ENCODE peak calls at places on chromosomes 13 and 19, in four cellular contexts. U, E, A and N are unnamed samples.

GRCh38 chr13:47426126-47426849 is 529.4 kb upstream of the HTR2A start:
- DNase-seq in U (peak; percentile 2), E (peak; percentile 74), A (no peak), N (no peak)

GRCh38 chr13:24529478-24529877 is 16.9 kb upstream of the PARP4 start:
- DNase-seq in U (no peak), E (no peak), A (no peak), N (no peak)

GRCh38 chr19:52665529-52665928 is 27.4 kb upstream of the ZNF83 start:
- DNase-seq in U (peak; percentile 21), E (peak; percentile 75), A (no peak), N (no peak)

GRCh38 chr13:48210178-48210577 is 22.8 kb upstream of the ITM2B start:
- DNase-seq in U (peak; percentile 86), E (peak; percentile 89), A (no peak), N (no peak)

GRCh38 chr19:13838071-13838942 is 38.6 kb upstream of the NANOS3 start:
- DNase-seq in U (no peak), E (no peak), A (no peak), N (no peak)

GRCh38 chr13:73140804-73141203 is 82.0 kb downstream of the KLF5 start:
- DNase-seq in U (no peak), E (no peak), A (no peak), N (no peak)

GRCh38 chr19:58047672-58048071 is 11.4 kb upstream of the ZNF135 start:
- DNase-seq in U (no peak), E (no peak), A (no peak), N (no peak)

GRCh38 chr13:66513728-66514127 is 716.4 kb downstream of the PCDH9 start:
- DNase-seq in U (no peak), E (peak; percentile 81), A (no peak), N (no peak)

GRCh38 chr13:112764028-112764427 is 74.2 kb downstream of the ATP11A start:
- DNase-seq in U (no peak), E (no peak), A (no peak), N (no peak)

GRCh38 chr19:22422220-22422619 is at the start of gene ZNF98:
- DNase-seq in U (no peak), E (no peak), A (no peak), N (no peak)

GRCh38 chr13:22883961-22884360 is 296.8 kb upstream of the SGCG start:
- DNase-seq in U (no peak), E (no peak), A (no peak), N (no peak)

GRCh38 chr19:2611483-2612464 is 90.7 kb downstream of the GNG7 start:
- DNase-seq in U (no peak), E (no peak), A (no peak), N (no peak)

GRCh38 chr19:40141546-40141945 is 49.7 kb upstream of the MAP3K10 start:
- DNase-seq in U (no peak), E (no peak), A (no peak), N (no peak)

GRCh38 chr13:77048592-77048991 is 21.6 kb upstream of the FBXL3 start:
- DNase-seq in U (no peak), E (no peak), A (no peak), N (no peak)

GRCh38 chr13:97627566-97627965 is 193.6 kb downstream of the RAP2A start:
- DNase-seq in U (peak; percentile 18), E (peak; percentile 87), A (no peak), N (no peak)

GRCh38 chr13:48318714-48319457 is 15.3 kb downstream of the RB1 start:
- DNase-seq in U (no peak), E (no peak), A (peak; percentile 40), N (no peak)

GRCh38 chr13:74871671-74872070 is 610.3 kb downstream of the TBC1D4 start:
- DNase-seq in U (no peak), E (no peak), A (no peak), N (no peak)

GRCh38 chr19:13795595-13796300 is 505 bp downstream of the ZSWIM4 start:
- DNase-seq in U (no peak), E (peak; percentile 46), A (peak; percentile 24), N (peak; percentile 67)

GRCh38 chr19:58557253-58558065 is 952 bp downstream of the UBE2M start:
- DNase-seq in U (no peak), E (no peak), A (no peak), N (no peak)

GRCh38 chr13:57627663-57628062 is 3.9 kb upstream of the PCDH17 start:
- DNase-seq in U (no peak), E (peak; percentile 27), A (no peak), N (no peak)

GRCh38 chr13:46475586-46475991 is 77.4 kb upstream of the LRCH1 start:
- DNase-seq in U (no peak), E (peak; percentile 45), A (no peak), N (no peak)

GRCh38 chr13:60583196-60583908 is 186.3 kb downstream of the TDRD3 start:
- DNase-seq in U (no peak), E (peak; percentile 85), A (no peak), N (no peak)
- TF ChIP-seq CTCF in U (no peak), E (no peak), A (no peak), N (no peak)

DNA sequence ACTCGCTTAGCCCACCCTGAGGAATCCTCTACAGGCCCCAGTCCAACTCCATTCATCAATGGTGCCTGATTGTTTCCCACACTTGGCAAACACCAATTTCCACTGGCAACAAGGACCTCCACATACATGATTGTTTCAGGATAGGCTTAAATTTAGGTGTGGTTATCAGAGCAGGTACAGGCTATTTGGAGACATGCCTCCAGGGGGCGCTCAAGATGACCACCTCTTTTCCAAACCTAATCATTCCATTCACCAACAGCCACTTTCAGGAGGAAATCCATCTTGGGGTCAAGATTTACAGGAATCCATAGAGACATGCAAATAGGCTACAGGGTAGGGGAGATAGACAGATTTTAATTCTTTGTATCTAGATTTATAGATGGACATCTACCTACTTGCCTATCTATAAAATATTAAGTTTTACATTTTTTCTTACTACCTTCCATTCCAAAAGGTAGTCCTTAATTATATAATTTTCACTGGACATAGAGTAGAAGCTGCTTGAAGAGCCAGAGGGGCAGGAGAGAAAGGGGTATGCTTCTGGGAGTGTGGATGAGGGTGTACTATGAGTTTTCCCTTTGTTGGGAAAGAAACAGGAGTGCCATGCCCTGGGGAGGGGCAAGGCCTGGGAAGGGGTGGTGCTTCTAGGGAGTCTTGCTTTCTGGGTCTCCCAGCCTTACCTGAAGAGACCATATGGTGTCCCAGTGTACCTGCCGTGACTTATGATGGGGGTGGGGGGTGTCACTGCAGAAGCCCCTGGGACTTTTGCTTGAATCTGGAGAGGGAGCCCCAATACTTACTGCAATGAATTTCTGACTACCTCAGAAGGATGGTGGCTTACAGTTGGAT is 14.1 kb upstream of the PCDH8 start:
- DNase-seq in U (peak; percentile 54), E (no peak), A (peak; percentile 36), N (peak; percentile 43)
- TF ChIP-seq CTCF in U (peak; percentile 64), E (peak; percentile 24), A (peak; percentile 70), N (peak; percentile 33)

GRCh38 chr13:99386911-99387788 is 80.0 kb upstream of the GPR183 start:
- DNase-seq in U (peak; percentile 10), E (no peak), A (peak; percentile 92), N (peak; percentile 84)
- TF ChIP-seq CTCF in U (peak; percentile 19), E (peak; percentile 55), A (peak; percentile 99), N (peak; percentile 93)

GRCh38 chr13:51449018-51449417 is 3.8 kb downstream of the INTS6 start:
- DNase-seq in U (no peak), E (no peak), A (no peak), N (no peak)

DNA sequence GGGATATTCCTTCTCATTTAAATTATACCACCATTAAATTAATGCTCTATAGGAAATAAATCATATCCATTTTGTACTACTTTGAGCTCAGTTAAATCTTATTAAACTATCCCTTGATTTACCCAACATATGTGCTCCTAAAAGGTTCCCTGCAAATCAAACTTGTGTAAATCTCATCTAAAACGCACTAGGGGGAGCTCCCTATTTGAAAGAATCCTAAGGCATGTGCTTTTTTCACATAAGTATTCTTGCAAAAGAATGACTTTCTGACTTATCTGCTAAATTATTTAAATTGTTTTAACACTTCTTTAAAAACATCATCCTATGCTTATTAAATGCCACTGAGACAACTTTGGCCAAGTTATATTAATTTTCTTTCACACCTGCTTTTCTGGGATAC is 7.9 kb downstream of the INTS6 start:
- DNase-seq in U (no peak), E (peak; percentile 49), A (no peak), N (no peak)
- TF ChIP-seq CTCF in U (peak; percentile 45), E (peak; percentile 52), A (peak; percentile 33), N (peak; percentile 10)